ENCODE peak calls at places on chromosomes 6 and 20, in seven cellular contexts. L is cardiac fibroblast, Y is heart right ventricle, C is BE2C, O is BJ, I is brain microvascular endothelial cell, B is kidney. R is an unnamed sample.
A peak's percentile ranks its signal among the peaks of the same experiment; 100 is the strongest.

GRCh38 chr6:130355572-130355971 is 10.2 kb upstream of the TMEM200A start:
- DNase-seq in O (no peak), L (no peak), B (no peak), C (no peak), Y (no peak), I (no peak), R (no peak)

GRCh38 chr6:71072508-71072907 is 115.6 kb upstream of the B3GAT2 start:
- DNase-seq in O (no peak), Y (no peak), I (peak; percentile 41), L (no peak), C (no peak), B (no peak), R (peak; percentile 76)

GRCh38 chr6:64270083-64270482 is 634.5 kb downstream of the PHF3 start:
- DNase-seq in L (no peak), Y (no peak), C (no peak), B (no peak), O (no peak), I (no peak), R (no peak)

GRCh38 chr6:131602913-131603312 is 25.1 kb downstream of the MED23 start:
- DNase-seq in L (peak; percentile 62), B (no peak), I (peak; percentile 90), C (no peak), Y (no peak), O (peak; percentile 64), R (peak; percentile 9)

GRCh38 chr20:49853640-49854039 is 41.0 kb downstream of the SLC9A8 start:
- DNase-seq in B (no peak), L (peak; percentile 72), O (no peak), Y (no peak), C (peak; percentile 86), I (peak; percentile 89), R (peak; percentile 92)

GRCh38 chr20:10861086-10861485 is 187.3 kb upstream of the JAG1 start:
- DNase-seq in L (peak; percentile 20), O (peak; percentile 18), I (peak; percentile 62), C (no peak), B (no peak), Y (no peak), R (peak; percentile 78)

GRCh38 chr20:61905781-61906523 is 159.7 kb downstream of the TAF4 start:
- DNase-seq in L (no peak), Y (no peak), B (peak; percentile 36), O (no peak), C (no peak), I (no peak), R (no peak)

GRCh38 chr6:118708736-118709135 is 57.3 kb upstream of the CEP85L start:
- DNase-seq in Y (no peak), L (peak; percentile 66), I (no peak), C (no peak), B (no peak), O (peak; percentile 72), R (no peak)

GRCh38 chr20:45953672-45954071 is 18.3 kb downstream of the ZNF335 start:
- DNase-seq in B (peak; percentile 73), Y (no peak), I (no peak), C (no peak), L (no peak), O (no peak), R (no peak)

GRCh38 chr6:44071670-44072451 is 55.4 kb downstream of the MRPL14 start:
- DNase-seq in I (peak; percentile 95), Y (no peak), L (peak; percentile 91), C (no peak), O (peak; percentile 82), B (no peak), R (peak; percentile 83)

GRCh38 chr6:38262041-38262440 is 377.7 kb downstream of the BTBD9 start:
- DNase-seq in Y (no peak), O (peak; percentile 58), C (no peak), I (peak; percentile 92), L (peak; percentile 73), B (no peak), R (peak; percentile 68)

GRCh38 chr20:28562510-28562898 is 2695.0 kb upstream of the DEFB115 start:
- DNase-seq in C (no peak), Y (no peak), O (peak; percentile 34), L (peak; percentile 52), B (no peak), I (peak; percentile 87), R (no peak)

GRCh38 chr6:128156315-128157111 is 255.7 kb upstream of the THEMIS start:
- DNase-seq in L (no peak), C (no peak), I (no peak), Y (no peak), B (no peak), O (no peak), R (no peak)

GRCh38 chr6:30881392-30881986 is 2.8 kb upstream of the DDR1 start:
- DNase-seq in I (no peak), L (no peak), O (no peak), Y (no peak), B (no peak), C (no peak), R (no peak)

GRCh38 chr6:79544299-79544927 is 7.2 kb upstream of the LCA5 start:
- DNase-seq in I (peak; percentile 72), L (peak; percentile 76), B (no peak), O (no peak), C (no peak), Y (no peak), R (peak; percentile 96)

GRCh38 chr6:17413313-17413750 is 19.9 kb downstream of the CAP2 start:
- DNase-seq in O (no peak), B (no peak), C (no peak), Y (no peak), L (peak; percentile 32), I (peak; percentile 57), R (no peak)

GRCh38 chr6:54665246-54665645 is 181.3 kb upstream of the FAM83B start:
- DNase-seq in O (no peak), C (no peak), B (no peak), L (no peak), I (no peak), Y (no peak), R (no peak)

GRCh38 chr20:46694484-46694883 is 5.2 kb upstream of the TP53RK start:
- DNase-seq in C (no peak), Y (no peak), B (no peak), O (no peak), I (no peak), L (peak; percentile 85), R (no peak)

GRCh38 chr6:169622618-169623017 is 79.2 kb downstream of the WDR27 start:
- DNase-seq in C (no peak), O (no peak), B (no peak), I (no peak), Y (no peak), L (peak; percentile 25), R (no peak)

GRCh38 chr6:107716688-107717089 is 107.4 kb downstream of the SCML4 start:
- DNase-seq in I (peak; percentile 29), Y (no peak), L (peak; percentile 33), O (no peak), B (no peak), C (peak; percentile 58), R (no peak)

GRCh38 chr20:62978559-62978938 is 26.0 kb downstream of the SLC17A9 start:
- DNase-seq in I (no peak), L (no peak), C (no peak), B (no peak), Y (no peak), O (no peak), R (no peak)

GRCh38 chr20:63124092-63124781 is 91.7 kb downstream of the YTHDF1 start:
- DNase-seq in L (no peak), Y (peak; percentile 4), I (no peak), B (no peak), O (no peak), C (no peak), R (no peak)

GRCh38 chr6:88166493-88166900 is 350 bp upstream of the CNR1 start:
- DNase-seq in O (no peak), I (no peak), L (no peak), Y (peak; percentile 14), B (peak; percentile 84), C (no peak), R (no peak)

GRCh38 chr6:159104931-159105330 is 60.1 kb upstream of the TAGAP start:
- DNase-seq in B (no peak), O (no peak), C (no peak), L (no peak), Y (no peak), I (no peak), R (no peak)

GRCh38 chr6:49744259-49744658 is at the start of gene CRISP3:
- DNase-seq in L (no peak), Y (no peak), B (no peak), C (no peak), O (no peak), I (no peak), R (no peak)

DNA sequence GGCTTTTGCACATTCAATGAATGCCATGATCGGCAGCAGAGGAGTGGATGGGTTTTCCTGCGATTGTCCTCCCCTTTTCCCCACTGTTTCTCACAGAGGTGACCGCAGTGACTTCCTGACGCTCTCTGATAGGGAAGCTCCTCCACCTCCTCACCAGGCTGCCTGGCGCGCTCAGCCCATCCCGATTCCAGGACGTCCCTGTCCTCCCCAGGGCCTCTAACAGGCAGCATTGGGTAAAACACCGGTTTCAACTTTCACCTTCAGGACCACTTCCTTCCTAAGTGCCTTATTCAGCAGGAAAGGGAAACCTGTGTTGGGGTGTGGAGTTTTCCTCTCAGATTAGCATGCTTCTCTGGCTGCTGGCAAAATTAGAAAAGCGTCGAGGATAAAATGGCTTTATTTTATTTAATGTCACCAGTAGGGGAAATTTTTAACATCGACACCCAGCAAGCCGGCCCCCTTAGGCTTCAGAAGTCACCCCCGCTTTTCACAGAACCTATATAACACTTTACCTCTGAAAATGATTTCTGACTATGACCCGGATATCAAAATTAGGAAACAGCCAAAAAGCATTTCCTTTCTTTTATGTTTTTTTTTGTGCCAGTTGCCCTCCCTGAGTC is 570.4 kb upstream of the GJE1 start:
- DNase-seq in O (no peak), Y (peak; percentile 49), L (no peak), B (peak; percentile 76), C (peak; percentile 31), I (peak; percentile 5), R (no peak)
- H3K4me3 ChIP-seq in O (no peak overlapping the region), Y (peak overlapping the region; percentile 44), L (peak overlapping the region; percentile 5), B (peak overlapping the region; percentile 63), C (peak overlapping the region; percentile 65), I (peak overlapping the region; percentile 28), R (peak overlapping the region; percentile 19)

DNA sequence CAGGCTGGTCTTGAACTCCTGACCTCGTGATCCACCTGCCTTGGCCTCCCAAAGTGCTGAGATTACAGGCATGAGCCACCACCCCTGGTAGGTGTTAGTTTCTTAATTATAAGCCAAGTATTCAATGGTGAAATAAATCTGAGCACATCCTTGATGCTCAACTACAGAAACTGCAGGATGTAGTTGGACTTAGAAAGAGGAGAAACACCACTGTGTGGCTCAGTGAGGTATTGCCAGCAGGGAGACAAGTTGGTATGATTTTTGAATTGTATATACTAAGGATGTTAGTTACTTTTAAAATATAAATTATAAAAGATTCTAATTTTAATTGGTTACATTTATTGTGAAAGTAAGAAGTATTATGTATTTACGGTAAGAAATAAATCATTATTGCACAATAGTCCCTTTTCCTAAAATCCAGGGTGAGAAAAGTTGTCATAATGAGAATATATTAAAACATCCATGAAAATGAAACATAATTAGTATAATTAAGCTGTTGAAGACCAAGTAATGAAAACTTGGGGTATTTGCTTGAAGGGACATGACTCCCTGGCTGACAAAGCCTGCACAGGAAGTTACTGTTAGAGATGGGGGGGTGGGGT is 17.6 kb downstream of the SLC18B1 start:
- DNase-seq in I (no peak), C (no peak), Y (no peak), L (peak; percentile 56), O (no peak), B (no peak), R (no peak)
- TF ChIP-seq CTCF in I (peak; percentile 59), C (peak; percentile 33), Y (no peak), L (peak; percentile 45), O (peak; percentile 45), B (no peak), R (peak; percentile 67)

GRCh38 chr6:24950210-24950941 is 14.6 kb upstream of the RIPOR2 start:
- DNase-seq in L (no peak), B (no peak), Y (no peak), C (no peak), O (no peak), I (no peak), R (no peak)
- H3K4me3 ChIP-seq in L (no peak overlapping the region), B (no peak overlapping the region), Y (no peak overlapping the region), C (no peak overlapping the region), O (no peak overlapping the region), I (no peak overlapping the region), R (no peak overlapping the region)

GRCh38 chr6:1611322-1611571 is 1.5 kb downstream of the FOXC1 start:
- DNase-seq in L (peak; percentile 63), I (no peak), B (peak; percentile 74), O (no peak), C (peak; percentile 74), Y (peak; percentile 48), R (no peak)
- TF ChIP-seq CTCF in L (peak; percentile 7), I (peak; percentile 29), B (no peak), O (peak; percentile 10), C (no peak), Y (no peak), R (peak; percentile 30)